ENCODE peak calls at places on chromosomes 12 and 14, in nine cellular contexts. One of them, this sample, is unnamed.

GRCh38 chr12:85004199-85004598 is 31.9 kb downstream of the TSPAN19 start:
- DNase-seq in chondrocyte: no peak
- DNase-seq in naive thymus-derived CD8-positive, alpha-beta T cell: no peak
- DNase-seq in NCI-H524: peak
- DNase-seq in activated gamma-delta T cell treated with Interleukin-2 at 50 U/mL for 16 hours: no peak
- DNase-seq in Peyer's patch: no peak
- DNase-seq in HEK293T: no peak
- DNase-seq in stimulated activated CD4-positive, alpha-beta T cell treated with anti-CD3 and anti-CD28 coated beads, TNF-alpha, amount 100 ng/mL, for 1 hour: no peak
- DNase-seq in non-pigmented ciliary epithelial cell: no peak
- DNase-seq in this sample: no peak

GRCh38 chr12:81758421-81759214 is 532 bp downstream of the PPFIA2 start:
- DNase-seq in chondrocyte: peak
- DNase-seq in naive thymus-derived CD8-positive, alpha-beta T cell: peak
- DNase-seq in NCI-H524: peak
- DNase-seq in activated gamma-delta T cell treated with Interleukin-2 at 50 U/mL for 16 hours: no peak
- DNase-seq in Peyer's patch: no peak
- DNase-seq in HEK293T: peak
- DNase-seq in stimulated activated CD4-positive, alpha-beta T cell treated with anti-CD3 and anti-CD28 coated beads, TNF-alpha, amount 100 ng/mL, for 1 hour: no peak
- DNase-seq in non-pigmented ciliary epithelial cell: no peak
- DNase-seq in this sample: peak

GRCh38 chr12:49108958-49109404 is 1.7 kb downstream of the LMBR1L start:
- DNase-seq in chondrocyte: no peak
- DNase-seq in naive thymus-derived CD8-positive, alpha-beta T cell: no peak
- DNase-seq in NCI-H524: no peak
- DNase-seq in activated gamma-delta T cell treated with Interleukin-2 at 50 U/mL for 16 hours: no peak
- DNase-seq in Peyer's patch: no peak
- DNase-seq in HEK293T: no peak
- DNase-seq in stimulated activated CD4-positive, alpha-beta T cell treated with anti-CD3 and anti-CD28 coated beads, TNF-alpha, amount 100 ng/mL, for 1 hour: no peak
- DNase-seq in non-pigmented ciliary epithelial cell: no peak
- DNase-seq in this sample: peak

GRCh38 chr12:26891704-26892103 is 46.1 kb downstream of the INTS13 start:
- DNase-seq in chondrocyte: no peak
- DNase-seq in naive thymus-derived CD8-positive, alpha-beta T cell: no peak
- DNase-seq in NCI-H524: no peak
- DNase-seq in activated gamma-delta T cell treated with Interleukin-2 at 50 U/mL for 16 hours: no peak
- DNase-seq in Peyer's patch: no peak
- DNase-seq in HEK293T: no peak
- DNase-seq in stimulated activated CD4-positive, alpha-beta T cell treated with anti-CD3 and anti-CD28 coated beads, TNF-alpha, amount 100 ng/mL, for 1 hour: no peak
- DNase-seq in non-pigmented ciliary epithelial cell: no peak
- DNase-seq in this sample: no peak

GRCh38 chr12:18828987-18829386 is 91.1 kb downstream of the CAPZA3 start:
- DNase-seq in chondrocyte: no peak
- DNase-seq in naive thymus-derived CD8-positive, alpha-beta T cell: no peak
- DNase-seq in NCI-H524: no peak
- DNase-seq in activated gamma-delta T cell treated with Interleukin-2 at 50 U/mL for 16 hours: no peak
- DNase-seq in Peyer's patch: no peak
- DNase-seq in HEK293T: no peak
- DNase-seq in stimulated activated CD4-positive, alpha-beta T cell treated with anti-CD3 and anti-CD28 coated beads, TNF-alpha, amount 100 ng/mL, for 1 hour: no peak
- DNase-seq in non-pigmented ciliary epithelial cell: no peak
- DNase-seq in this sample: no peak

GRCh38 chr14:40599726-40600125 is 1007.0 kb upstream of the LRFN5 start:
- DNase-seq in chondrocyte: no peak
- DNase-seq in naive thymus-derived CD8-positive, alpha-beta T cell: no peak
- DNase-seq in NCI-H524: no peak
- DNase-seq in activated gamma-delta T cell treated with Interleukin-2 at 50 U/mL for 16 hours: no peak
- DNase-seq in Peyer's patch: no peak
- DNase-seq in HEK293T: no peak
- DNase-seq in stimulated activated CD4-positive, alpha-beta T cell treated with anti-CD3 and anti-CD28 coated beads, TNF-alpha, amount 100 ng/mL, for 1 hour: no peak
- DNase-seq in non-pigmented ciliary epithelial cell: peak
- DNase-seq in this sample: peak

GRCh38 chr14:70955543-70956480 is 48.6 kb downstream of the PCNX1 start:
- DNase-seq in chondrocyte: no peak
- DNase-seq in naive thymus-derived CD8-positive, alpha-beta T cell: peak
- DNase-seq in NCI-H524: peak
- DNase-seq in activated gamma-delta T cell treated with Interleukin-2 at 50 U/mL for 16 hours: peak
- DNase-seq in Peyer's patch: peak
- DNase-seq in HEK293T: peak
- DNase-seq in stimulated activated CD4-positive, alpha-beta T cell treated with anti-CD3 and anti-CD28 coated beads, TNF-alpha, amount 100 ng/mL, for 1 hour: no peak
- DNase-seq in non-pigmented ciliary epithelial cell: no peak
- DNase-seq in this sample: peak

GRCh38 chr14:57889245-57889644 is 23.4 kb upstream of the SLC35F4 start:
- DNase-seq in chondrocyte: no peak
- DNase-seq in naive thymus-derived CD8-positive, alpha-beta T cell: no peak
- DNase-seq in NCI-H524: no peak
- DNase-seq in activated gamma-delta T cell treated with Interleukin-2 at 50 U/mL for 16 hours: no peak
- DNase-seq in Peyer's patch: no peak
- DNase-seq in HEK293T: no peak
- DNase-seq in stimulated activated CD4-positive, alpha-beta T cell treated with anti-CD3 and anti-CD28 coated beads, TNF-alpha, amount 100 ng/mL, for 1 hour: no peak
- DNase-seq in non-pigmented ciliary epithelial cell: no peak
- DNase-seq in this sample: peak

GRCh38 chr14:100304825-100305445 is 1.3 kb downstream of the SLC25A29 start:
- DNase-seq in chondrocyte: no peak
- DNase-seq in naive thymus-derived CD8-positive, alpha-beta T cell: no peak
- DNase-seq in NCI-H524: peak
- DNase-seq in activated gamma-delta T cell treated with Interleukin-2 at 50 U/mL for 16 hours: peak
- DNase-seq in Peyer's patch: no peak
- DNase-seq in HEK293T: peak
- DNase-seq in stimulated activated CD4-positive, alpha-beta T cell treated with anti-CD3 and anti-CD28 coated beads, TNF-alpha, amount 100 ng/mL, for 1 hour: no peak
- DNase-seq in non-pigmented ciliary epithelial cell: no peak
- DNase-seq in this sample: peak

GRCh38 chr12:40032433-40033259 is 73.2 kb downstream of the SLC2A13 start:
- DNase-seq in chondrocyte: no peak
- DNase-seq in naive thymus-derived CD8-positive, alpha-beta T cell: no peak
- DNase-seq in NCI-H524: no peak
- DNase-seq in activated gamma-delta T cell treated with Interleukin-2 at 50 U/mL for 16 hours: no peak
- DNase-seq in Peyer's patch: no peak
- DNase-seq in HEK293T: no peak
- DNase-seq in stimulated activated CD4-positive, alpha-beta T cell treated with anti-CD3 and anti-CD28 coated beads, TNF-alpha, amount 100 ng/mL, for 1 hour: no peak
- DNase-seq in non-pigmented ciliary epithelial cell: no peak
- DNase-seq in this sample: no peak

GRCh38 chr12:46617167-46617566 is 208.6 kb downstream of the SLC38A4 start:
- DNase-seq in chondrocyte: no peak
- DNase-seq in naive thymus-derived CD8-positive, alpha-beta T cell: no peak
- DNase-seq in NCI-H524: no peak
- DNase-seq in activated gamma-delta T cell treated with Interleukin-2 at 50 U/mL for 16 hours: no peak
- DNase-seq in Peyer's patch: no peak
- DNase-seq in HEK293T: no peak
- DNase-seq in stimulated activated CD4-positive, alpha-beta T cell treated with anti-CD3 and anti-CD28 coated beads, TNF-alpha, amount 100 ng/mL, for 1 hour: no peak
- DNase-seq in non-pigmented ciliary epithelial cell: no peak
- DNase-seq in this sample: peak

GRCh38 chr14:68476212-68476964 is 316.5 kb downstream of the ZFP36L1 start:
- DNase-seq in chondrocyte: no peak
- DNase-seq in naive thymus-derived CD8-positive, alpha-beta T cell: no peak
- DNase-seq in NCI-H524: no peak
- DNase-seq in activated gamma-delta T cell treated with Interleukin-2 at 50 U/mL for 16 hours: no peak
- DNase-seq in Peyer's patch: peak
- DNase-seq in HEK293T: no peak
- DNase-seq in stimulated activated CD4-positive, alpha-beta T cell treated with anti-CD3 and anti-CD28 coated beads, TNF-alpha, amount 100 ng/mL, for 1 hour: no peak
- DNase-seq in non-pigmented ciliary epithelial cell: peak
- DNase-seq in this sample: peak

GRCh38 chr12:55702861-55703260 is 4.8 kb downstream of the ITGA7 start:
- DNase-seq in chondrocyte: peak
- DNase-seq in naive thymus-derived CD8-positive, alpha-beta T cell: no peak
- DNase-seq in NCI-H524: no peak
- DNase-seq in activated gamma-delta T cell treated with Interleukin-2 at 50 U/mL for 16 hours: no peak
- DNase-seq in Peyer's patch: no peak
- DNase-seq in HEK293T: no peak
- DNase-seq in stimulated activated CD4-positive, alpha-beta T cell treated with anti-CD3 and anti-CD28 coated beads, TNF-alpha, amount 100 ng/mL, for 1 hour: no peak
- DNase-seq in non-pigmented ciliary epithelial cell: no peak
- DNase-seq in this sample: no peak

GRCh38 chr12:3614806-3615466 is 123.9 kb downstream of the PRMT8 start:
- DNase-seq in chondrocyte: no peak
- DNase-seq in naive thymus-derived CD8-positive, alpha-beta T cell: no peak
- DNase-seq in NCI-H524: peak
- DNase-seq in activated gamma-delta T cell treated with Interleukin-2 at 50 U/mL for 16 hours: no peak
- DNase-seq in Peyer's patch: no peak
- DNase-seq in HEK293T: no peak
- DNase-seq in stimulated activated CD4-positive, alpha-beta T cell treated with anti-CD3 and anti-CD28 coated beads, TNF-alpha, amount 100 ng/mL, for 1 hour: no peak
- DNase-seq in non-pigmented ciliary epithelial cell: no peak
- DNase-seq in this sample: no peak

GRCh38 chr12:76945867-76946266 is 67.0 kb upstream of the CSRP2 start:
- DNase-seq in chondrocyte: no peak
- DNase-seq in naive thymus-derived CD8-positive, alpha-beta T cell: no peak
- DNase-seq in NCI-H524: no peak
- DNase-seq in activated gamma-delta T cell treated with Interleukin-2 at 50 U/mL for 16 hours: no peak
- DNase-seq in Peyer's patch: no peak
- DNase-seq in HEK293T: no peak
- DNase-seq in stimulated activated CD4-positive, alpha-beta T cell treated with anti-CD3 and anti-CD28 coated beads, TNF-alpha, amount 100 ng/mL, for 1 hour: no peak
- DNase-seq in non-pigmented ciliary epithelial cell: peak
- DNase-seq in this sample: peak

GRCh38 chr12:115569694-115570093 is 707.8 kb downstream of the MED13L start:
- DNase-seq in chondrocyte: no peak
- DNase-seq in naive thymus-derived CD8-positive, alpha-beta T cell: no peak
- DNase-seq in NCI-H524: no peak
- DNase-seq in activated gamma-delta T cell treated with Interleukin-2 at 50 U/mL for 16 hours: no peak
- DNase-seq in Peyer's patch: no peak
- DNase-seq in HEK293T: peak
- DNase-seq in stimulated activated CD4-positive, alpha-beta T cell treated with anti-CD3 and anti-CD28 coated beads, TNF-alpha, amount 100 ng/mL, for 1 hour: no peak
- DNase-seq in non-pigmented ciliary epithelial cell: no peak
- DNase-seq in this sample: peak

GRCh38 chr14:26775765-26776577 is 178.1 kb upstream of the NOVA1 start:
- DNase-seq in chondrocyte: no peak
- DNase-seq in naive thymus-derived CD8-positive, alpha-beta T cell: no peak
- DNase-seq in NCI-H524: no peak
- DNase-seq in activated gamma-delta T cell treated with Interleukin-2 at 50 U/mL for 16 hours: no peak
- DNase-seq in Peyer's patch: no peak
- DNase-seq in HEK293T: no peak
- DNase-seq in stimulated activated CD4-positive, alpha-beta T cell treated with anti-CD3 and anti-CD28 coated beads, TNF-alpha, amount 100 ng/mL, for 1 hour: no peak
- DNase-seq in non-pigmented ciliary epithelial cell: no peak
- DNase-seq in this sample: peak

GRCh38 chr12:26271889-26272492 is 76.6 kb downstream of the SSPN start:
- DNase-seq in chondrocyte: no peak
- DNase-seq in naive thymus-derived CD8-positive, alpha-beta T cell: no peak
- DNase-seq in NCI-H524: no peak
- DNase-seq in activated gamma-delta T cell treated with Interleukin-2 at 50 U/mL for 16 hours: no peak
- DNase-seq in Peyer's patch: peak
- DNase-seq in HEK293T: no peak
- DNase-seq in stimulated activated CD4-positive, alpha-beta T cell treated with anti-CD3 and anti-CD28 coated beads, TNF-alpha, amount 100 ng/mL, for 1 hour: no peak
- DNase-seq in non-pigmented ciliary epithelial cell: peak
- DNase-seq in this sample: peak

GRCh38 chr14:76772300-76773187 is 11.3 kb downstream of the VASH1 start:
- DNase-seq in chondrocyte: peak
- DNase-seq in naive thymus-derived CD8-positive, alpha-beta T cell: peak
- DNase-seq in NCI-H524: no peak
- DNase-seq in activated gamma-delta T cell treated with Interleukin-2 at 50 U/mL for 16 hours: no peak
- DNase-seq in Peyer's patch: peak
- DNase-seq in HEK293T: no peak
- DNase-seq in stimulated activated CD4-positive, alpha-beta T cell treated with anti-CD3 and anti-CD28 coated beads, TNF-alpha, amount 100 ng/mL, for 1 hour: no peak
- DNase-seq in non-pigmented ciliary epithelial cell: no peak
- DNase-seq in this sample: peak

GRCh38 chr14:66163023-66163422 is 323.1 kb upstream of the CCDC196 start:
- DNase-seq in chondrocyte: no peak
- DNase-seq in naive thymus-derived CD8-positive, alpha-beta T cell: no peak
- DNase-seq in NCI-H524: no peak
- DNase-seq in activated gamma-delta T cell treated with Interleukin-2 at 50 U/mL for 16 hours: no peak
- DNase-seq in Peyer's patch: no peak
- DNase-seq in HEK293T: no peak
- DNase-seq in stimulated activated CD4-positive, alpha-beta T cell treated with anti-CD3 and anti-CD28 coated beads, TNF-alpha, amount 100 ng/mL, for 1 hour: no peak
- DNase-seq in non-pigmented ciliary epithelial cell: no peak
- DNase-seq in this sample: no peak

GRCh38 chr14:104140213-104140462 is 1.8 kb downstream of the KIF26A start:
- DNase-seq in chondrocyte: no peak
- DNase-seq in naive thymus-derived CD8-positive, alpha-beta T cell: no peak
- DNase-seq in NCI-H524: no peak
- DNase-seq in activated gamma-delta T cell treated with Interleukin-2 at 50 U/mL for 16 hours: no peak
- DNase-seq in Peyer's patch: no peak
- DNase-seq in HEK293T: no peak
- DNase-seq in stimulated activated CD4-positive, alpha-beta T cell treated with anti-CD3 and anti-CD28 coated beads, TNF-alpha, amount 100 ng/mL, for 1 hour: no peak
- DNase-seq in non-pigmented ciliary epithelial cell: no peak
- DNase-seq in this sample: no peak